ENCODE peak calls at places on chromosomes 16 and 17, in eight cellular contexts. V is IMR-90, Y is Peyer's patch, D is fibroblast of lung, G is A549, O is RWPE1, M is fibroblast of villous mesenchyme, C is thoracic aorta. Q is an unnamed sample.

GRCh38 chr17:19876524-19877161 is 8.9 kb upstream of the ULK2 start:
- DNase-seq in Y (peak; percentile 55), C (no peak), V (no peak), G (no peak), O (no peak), D (no peak), M (no peak), Q (no peak)

GRCh38 chr17:81000089-81000630 is 8.5 kb downstream of the CHMP6 start:
- DNase-seq in C (no peak), D (no peak), G (no peak), Y (no peak), V (no peak), M (no peak), O (no peak), Q (no peak)

GRCh38 chr16:79734721-79735120 is 134.2 kb upstream of the MAF start:
- DNase-seq in D (no peak), V (no peak), Y (no peak), C (no peak), O (no peak), M (no peak), G (no peak), Q (no peak)

GRCh38 chr16:69329369-69330285 is 761 bp downstream of the PDF start:
- DNase-seq in V (no peak), M (no peak), C (no peak), D (peak; percentile 26), O (no peak), G (no peak), Y (peak; percentile 47), Q (no peak)

GRCh38 chr17:80978499-80979497 is 12.8 kb upstream of the CHMP6 start:
- DNase-seq in Y (no peak), V (peak; percentile 22), G (no peak), D (no peak), C (no peak), O (no peak), M (no peak), Q (no peak)

GRCh38 chr17:8151120-8151640 is 1.0 kb downstream of the PER1 start:
- DNase-seq in V (peak; percentile 90), D (peak; percentile 90), G (no peak), M (peak; percentile 94), C (peak; percentile 62), O (no peak), Y (peak; percentile 96), Q (peak; percentile 90)

GRCh38 chr16:78184554-78185183 is 85.2 kb downstream of the WWOX start:
- DNase-seq in C (no peak), Y (no peak), V (peak; percentile 82), M (peak; percentile 98), G (peak; percentile 26), D (peak; percentile 49), O (no peak), Q (peak; percentile 3)

GRCh38 chr17:76566988-76567431 is 18.6 kb downstream of the ST6GALNAC2 start:
- DNase-seq in O (no peak), V (no peak), D (no peak), G (no peak), M (no peak), C (no peak), Y (no peak), Q (no peak)

GRCh38 chr17:2093349-2093748 is 38.4 kb downstream of the HIC1 start:
- DNase-seq in V (no peak), C (no peak), G (no peak), Y (no peak), O (no peak), M (no peak), D (no peak), Q (no peak)

GRCh38 chr17:64331946-64332493 is 58.6 kb downstream of the PECAM1 start:
- DNase-seq in C (no peak), G (no peak), M (no peak), V (no peak), D (peak; percentile 30), O (no peak), Y (no peak), Q (no peak)

GRCh38 chr16:87764600-87765472 is 950 bp downstream of the KLHDC4 start:
- DNase-seq in D (no peak), M (no peak), V (no peak), O (no peak), G (no peak), Y (no peak), C (no peak), Q (no peak)

GRCh38 chr17:48592592-48592991 is 987 bp downstream of the HOXB5 start:
- DNase-seq in V (peak; percentile 10), O (no peak), M (no peak), G (no peak), Y (peak; percentile 44), C (no peak), D (peak; percentile 35), Q (no peak)

GRCh38 chr17:50587571-50587970 is 27.1 kb downstream of the CACNA1G start:
- DNase-seq in V (no peak), O (no peak), D (no peak), Y (no peak), G (no peak), M (no peak), C (no peak), Q (no peak)

GRCh38 chr16:27505297-27506236 is 44.1 kb downstream of the GTF3C1 start:
- DNase-seq in D (no peak), O (peak; percentile 49), V (no peak), M (no peak), C (no peak), G (no peak), Y (no peak), Q (peak; percentile 26)

GRCh38 chr16:68232335-68232734 is 3.6 kb downstream of the ESRP2 start:
- DNase-seq in Y (peak; percentile 51), M (no peak), D (no peak), O (no peak), C (no peak), V (no peak), G (no peak), Q (no peak)

GRCh38 chr17:18291718-18292540 is 22.9 kb downstream of the TOP3A start:
- DNase-seq in D (no peak), M (no peak), O (no peak), Y (no peak), G (no peak), C (no peak), V (no peak), Q (no peak)

GRCh38 chr17:35167046-35167445 is 19.4 kb downstream of the UNC45B start:
- DNase-seq in Y (no peak), D (no peak), V (no peak), O (no peak), C (no peak), M (no peak), G (no peak), Q (no peak)

GRCh38 chr17:16989953-16990860 is 18.3 kb upstream of the TNFRSF13B start:
- DNase-seq in O (no peak), C (no peak), Y (peak; percentile 45), M (peak; percentile 41), D (peak; percentile 60), V (peak; percentile 59), G (no peak), Q (peak; percentile 77)

GRCh38 chr17:28346746-28347246 is 10.5 kb downstream of the POLDIP2 start:
- DNase-seq in M (peak; percentile 89), D (no peak), O (no peak), Y (no peak), C (no peak), G (peak; percentile 48), V (no peak), Q (no peak)

DNA sequence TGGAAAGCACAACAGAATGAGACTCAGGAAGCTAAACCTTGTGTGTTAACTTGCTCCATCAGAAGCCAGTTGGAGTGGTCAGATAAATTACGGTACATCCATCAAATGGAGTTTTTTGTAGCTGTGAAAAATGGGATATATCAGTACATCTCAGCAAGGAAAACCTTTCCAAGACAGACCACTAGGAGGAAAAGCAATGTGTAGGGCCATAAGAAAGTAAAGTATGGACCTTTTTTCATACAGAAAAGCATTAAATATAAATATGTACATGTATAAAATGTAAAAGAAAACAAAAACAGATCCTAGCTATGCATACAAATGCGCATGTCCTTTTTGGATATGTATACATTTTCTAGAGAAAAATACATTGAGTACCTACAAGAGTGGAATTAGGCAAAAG is 403.9 kb upstream of the CDH11 start:
- DNase-seq in O (no peak), D (no peak), C (no peak), G (no peak), Y (no peak), M (no peak), V (no peak), Q (no peak)
- TF ChIP-seq CTCF in O (no peak), D (no peak), C (no peak), G (no peak), Y (no peak), M (peak; percentile 12), V (peak; percentile 16), Q (no peak)

DNA sequence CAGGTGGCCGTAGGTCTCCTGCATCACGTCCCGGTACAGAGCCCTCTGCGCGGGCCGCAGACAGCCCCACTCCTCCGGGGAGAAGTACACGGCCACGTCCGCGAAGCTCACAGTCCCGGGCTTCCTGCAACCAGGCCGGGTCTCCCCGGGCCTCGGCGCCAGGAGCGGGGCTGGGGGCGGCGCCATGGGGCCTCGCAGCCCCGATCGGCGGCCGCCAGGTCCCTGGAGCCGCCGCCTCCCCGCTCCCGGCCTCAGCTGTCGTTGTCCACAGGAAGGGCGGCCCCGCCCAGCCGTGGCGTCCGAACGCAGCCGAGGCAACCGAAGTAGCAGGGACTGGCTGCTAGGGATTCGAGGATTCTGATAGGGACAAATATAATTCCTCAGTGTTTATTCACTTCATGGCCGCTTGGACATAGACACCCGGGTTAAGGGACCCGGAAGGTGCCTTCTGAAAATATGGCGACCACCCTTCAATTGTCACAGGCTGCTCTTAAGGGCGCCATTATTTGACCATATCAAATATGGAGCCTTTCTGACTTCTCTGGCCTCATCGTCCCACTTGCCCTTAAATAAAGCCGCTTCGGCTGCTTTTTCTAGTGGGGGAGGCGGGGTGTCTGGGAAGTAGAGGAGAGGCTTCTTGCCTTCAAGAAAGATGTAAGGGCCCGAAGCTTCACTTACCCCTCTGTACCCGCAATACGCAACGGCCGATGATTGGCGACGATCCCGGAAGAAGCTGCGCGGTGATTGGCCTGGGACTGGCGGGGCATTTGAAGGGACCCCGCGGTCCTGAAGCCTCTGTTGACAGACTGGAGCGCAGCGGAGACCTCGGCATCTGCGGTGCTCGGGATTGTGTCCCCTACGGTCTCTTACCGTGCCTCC is at the start of gene ZNF688:
- DNase-seq in O (peak; percentile 87), C (peak; percentile 94), Y (peak; percentile 98), D (peak; percentile 98), M (peak; percentile 99), V (peak; percentile 96), G (peak; percentile 95), Q (peak; percentile 99)
- TF ChIP-seq CTCF in O (no peak), C (no peak), Y (no peak), D (no peak), M (no peak), V (no peak), G (no peak), Q (no peak)

DNA sequence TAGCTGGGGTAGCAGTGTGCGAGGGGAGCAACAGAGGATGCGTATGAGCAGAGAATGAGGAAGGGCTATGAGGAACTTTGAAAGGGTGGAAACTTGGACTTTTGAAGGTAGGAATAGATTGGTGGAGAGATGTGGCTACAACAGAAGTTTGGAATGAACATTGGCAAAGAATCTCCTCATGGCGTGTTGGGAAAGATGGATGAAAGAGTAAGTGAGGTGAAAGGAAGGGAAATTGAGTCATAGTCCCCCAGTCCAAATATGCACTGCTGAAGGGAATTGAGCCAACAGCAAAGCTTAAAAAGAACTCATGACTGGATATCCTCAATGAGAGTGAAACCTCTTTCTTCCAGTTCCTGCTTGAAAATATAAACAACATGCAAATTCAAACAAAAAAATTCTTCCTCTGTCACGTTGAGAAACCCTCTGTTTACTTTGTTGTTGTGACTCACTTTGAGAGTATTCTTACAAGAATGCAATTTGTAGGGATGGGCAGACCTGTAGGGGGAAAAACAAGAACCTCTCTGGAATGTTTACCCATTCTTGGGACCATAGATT is 313.2 kb upstream of the KCNJ16 start:
- DNase-seq in O (peak; percentile 77), G (peak; percentile 96), D (peak; percentile 97), M (peak; percentile 93), C (no peak), Y (no peak), V (peak; percentile 99), Q (peak; percentile 99)
- TF ChIP-seq CTCF in O (no peak), G (no peak), D (no peak), M (no peak), C (no peak), Y (no peak), V (peak; percentile 4), Q (peak; percentile 18)

GRCh38 chr17:40301315-40301714 is 7.7 kb upstream of the RARA start:
- DNase-seq in V (no peak), G (peak; percentile 46), Y (peak; percentile 63), D (no peak), M (no peak), C (no peak), O (no peak), Q (no peak)
- TF ChIP-seq CTCF in V (peak; percentile 26), G (peak; percentile 62), Y (no peak), D (no peak), M (peak; percentile 22), C (no peak), O (peak; percentile 34), Q (no peak)

Q was measured in AG10803.